ENCODE peak calls at places on chromosomes 3 and 15, in seven cellular contexts. C is H1, G is IMR-90, V is mesendoderm, X is H9, P is neuronal stem cell, J is mesenchymal stem cell. M is an unnamed sample.

GRCh38 chr3:53161345-53161819 is 373 bp downstream of the PRKCD start:
- DNase-seq in C (no peak), G (no peak), V (no peak), X (no peak), P (no peak), J (peak), M (peak)

GRCh38 chr3:128546646-128547045 is 53.6 kb upstream of the GATA2 start:
- DNase-seq in C (no peak), G (no peak), V (no peak), X (no peak), P (no peak), J (no peak), M (no peak)

GRCh38 chr3:69698728-69699127 is 40.5 kb upstream of the MITF start:
- DNase-seq in C (no peak), G (peak), V (no peak), X (no peak), P (no peak), J (no peak), M (no peak)

GRCh38 chr3:189337672-189338071 is 165.9 kb downstream of the TPRG1 start:
- DNase-seq in C (no peak), G (no peak), V (peak), X (no peak), P (no peak), J (no peak), M (no peak)

GRCh38 chr15:44033894-44034293 is 161.2 kb downstream of the FRMD5 start:
- DNase-seq in C (no peak), G (peak), V (peak), X (no peak), P (no peak), J (peak), M (peak)

GRCh38 chr3:160653514-160653913 is 23.4 kb upstream of the ARL14 start:
- DNase-seq in C (no peak), G (no peak), V (no peak), X (no peak), P (no peak), J (no peak), M (no peak)

GRCh38 chr15:67838789-67839332 is 984 bp downstream of the RNU6-1 start:
- DNase-seq in C (no peak), G (no peak), V (peak), X (peak), P (no peak), J (peak), M (peak)

GRCh38 chr3:49020335-49021212 is 1.3 kb upstream of the NDUFAF3 start:
- DNase-seq in C (no peak), G (no peak), V (peak), X (no peak), P (no peak), J (peak), M (peak)

GRCh38 chr3:184808021-184808420 is 3.9 kb upstream of the VPS8 start:
- DNase-seq in C (peak), G (no peak), V (peak), X (peak), P (peak), J (no peak), M (no peak)

GRCh38 chr3:61562810-61563613 is 1.6 kb downstream of the PTPRG start:
- DNase-seq in C (no peak), G (peak), V (peak), X (no peak), P (no peak), J (peak), M (peak)

GRCh38 chr3:186361612-186362408 is at the start of gene DGKG:
- DNase-seq in C (no peak), G (no peak), V (no peak), X (peak), P (peak), J (no peak), M (peak)

GRCh38 chr3:178966299-178967183 is 105.1 kb downstream of the ZMAT3 start:
- DNase-seq in C (no peak), G (peak), V (peak), X (no peak), P (no peak), J (peak), M (no peak)

GRCh38 chr15:75369897-75370581 is 1.6 kb upstream of the MAN2C1 start:
- DNase-seq in C (no peak), G (no peak), V (no peak), X (no peak), P (no peak), J (no peak), M (no peak)

GRCh38 chr15:38864827-38865604 is 300.4 kb upstream of the RASGRP1 start:
- DNase-seq in C (no peak), G (peak), V (peak), X (no peak), P (no peak), J (peak), M (no peak)

GRCh38 chr3:48428088-48428862 is 1.6 kb downstream of the PLXNB1 start:
- DNase-seq in C (no peak), G (no peak), V (peak), X (peak), P (no peak), J (no peak), M (no peak)

DNA sequence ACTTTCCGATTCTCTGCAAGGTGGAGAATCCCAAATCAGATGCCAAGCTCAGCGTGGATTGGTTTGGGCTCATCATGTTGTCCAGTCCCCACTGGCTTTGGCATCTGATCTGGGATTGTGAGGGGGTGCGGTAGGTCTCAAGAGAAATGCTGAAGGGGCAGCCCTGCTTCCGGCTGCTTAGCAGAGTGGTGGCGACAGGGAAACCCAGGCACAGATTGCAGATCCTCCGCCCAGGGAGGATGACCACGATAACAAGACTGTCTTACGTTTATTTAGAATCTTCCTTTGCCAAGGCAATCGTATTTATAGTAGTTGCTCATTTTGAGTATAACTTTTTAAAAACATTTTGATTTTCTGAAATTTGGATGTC is 61.1 kb downstream of the SLC12A8 start:
- DNase-seq in C (no peak), G (no peak), V (no peak), X (no peak), P (no peak), J (no peak), M (no peak)
- H2BK5ac ChIP-seq in C (no peak), G (no peak), V (peak), X (no peak), P (no peak), J (no peak), M (peak)

GRCh38 chr3:131702156-131702555 is 199.4 kb upstream of the MRPL3 start:
- DNase-seq in C (no peak), G (no peak), V (no peak), X (no peak), P (no peak), J (no peak), M (no peak)

GRCh38 chr3:131705099-131705498 is 202.3 kb upstream of the MRPL3 start:
- DNase-seq in C (no peak), G (no peak), V (peak), X (no peak), P (no peak), J (no peak), M (no peak)

GRCh38 chr3:131708216-131708615 is 205.4 kb upstream of the MRPL3 start:
- DNase-seq in C (no peak), G (no peak), V (no peak), X (no peak), P (no peak), J (no peak), M (no peak)

GRCh38 chr3:131704084-131704483 is 201.3 kb upstream of the MRPL3 start:
- DNase-seq in C (no peak), G (no peak), V (peak), X (no peak), P (no peak), J (no peak), M (no peak)

DNA sequence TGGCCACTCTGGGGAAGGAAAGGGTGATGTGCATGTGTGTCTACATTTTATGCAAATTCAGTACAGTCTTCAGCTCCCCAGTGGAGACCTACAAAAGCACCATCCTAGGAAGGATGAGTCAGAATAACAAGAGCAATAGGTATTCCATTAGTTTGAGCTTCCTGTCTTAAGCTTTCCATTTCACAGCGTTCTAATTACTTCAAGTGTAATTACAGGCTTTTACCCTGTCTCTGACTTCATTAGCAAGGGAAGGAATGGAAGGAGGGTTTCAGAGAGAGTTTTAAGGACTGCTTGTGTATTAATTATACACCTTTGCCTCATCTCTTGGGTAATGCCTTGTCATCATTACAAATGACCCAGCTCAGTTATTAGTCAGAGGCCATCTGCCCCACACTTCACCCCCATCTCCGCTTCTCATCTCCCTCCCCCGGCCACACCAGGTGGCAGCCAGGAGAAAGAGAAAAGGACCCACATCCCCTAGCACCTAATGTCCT is 202.8 kb upstream of the MRPL3 start:
- DNase-seq in C (no peak), G (no peak), V (peak), X (no peak), P (no peak), J (no peak), M (no peak)
- H2AK5ac ChIP-seq in C (no peak), G (no peak), V (no peak), X (no peak), P (no peak), J (no peak), M (no peak)

GRCh38 chr15:79969175-79969574 is 1.8 kb downstream of the BCL2A1 start:
- DNase-seq in C (no peak), G (no peak), V (no peak), X (no peak), P (no peak), J (no peak), M (no peak)

GRCh38 chr15:79977431-79977940 is 6.5 kb upstream of the BCL2A1 start:
- DNase-seq in C (no peak), G (peak), V (no peak), X (no peak), P (no peak), J (no peak), M (peak)

GRCh38 chr15:79973445-79974180 is 2.6 kb upstream of the BCL2A1 start:
- DNase-seq in C (no peak), G (no peak), V (no peak), X (no peak), P (no peak), J (no peak), M (no peak)

GRCh38 chr15:79970921-79971434 is at the start of gene BCL2A1:
- DNase-seq in C (no peak), G (peak), V (no peak), X (no peak), P (no peak), J (no peak), M (peak)

DNA sequence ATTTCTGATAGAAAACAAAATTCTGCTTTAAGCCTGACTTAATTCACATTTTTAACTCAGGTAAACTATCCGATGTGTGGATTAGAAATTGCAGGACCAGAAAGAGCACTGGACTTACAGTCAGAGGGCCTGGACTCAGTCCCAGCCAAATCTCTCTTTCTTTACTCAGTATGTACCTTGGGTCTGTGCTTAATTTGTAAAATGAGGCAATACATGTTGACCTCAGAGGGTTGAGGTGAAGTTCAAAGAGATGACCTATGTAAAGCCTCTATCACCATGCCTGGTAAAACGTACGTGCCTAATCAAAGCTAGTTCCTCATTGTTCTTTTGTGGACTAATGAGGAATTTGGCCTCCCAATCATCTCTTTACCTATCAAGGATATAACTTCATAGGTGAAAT is 1.9 kb upstream of the BCL2A1 start:
- DNase-seq in C (no peak), G (no peak), V (no peak), X (no peak), P (no peak), J (no peak), M (no peak)
- H2BK5ac ChIP-seq in C (no peak), G (no peak), V (no peak), X (no peak), P (no peak), J (no peak), M (no peak)

GRCh38 chr15:57184502-57184901 is 191.8 kb upstream of the CGNL1 start:
- DNase-seq in C (no peak), G (no peak), V (no peak), X (no peak), P (no peak), J (peak), M (no peak)

GRCh38 chr15:57185507-57186074 is 190.7 kb upstream of the CGNL1 start:
- DNase-seq in C (no peak), G (no peak), V (no peak), X (no peak), P (no peak), J (no peak), M (no peak)

GRCh38 chr15:57183614-57184344 is 192.5 kb upstream of the CGNL1 start:
- DNase-seq in C (no peak), G (peak), V (no peak), X (no peak), P (no peak), J (peak), M (no peak)

GRCh38 chr15:57183041-57183440 is 193.3 kb upstream of the CGNL1 start:
- DNase-seq in C (no peak), G (peak), V (no peak), X (no peak), P (no peak), J (peak), M (no peak)
- H2AK5ac ChIP-seq in C (no peak), G (no peak), V (no peak), X (no peak), P (no peak), J (no peak), M (no peak)

DNA sequence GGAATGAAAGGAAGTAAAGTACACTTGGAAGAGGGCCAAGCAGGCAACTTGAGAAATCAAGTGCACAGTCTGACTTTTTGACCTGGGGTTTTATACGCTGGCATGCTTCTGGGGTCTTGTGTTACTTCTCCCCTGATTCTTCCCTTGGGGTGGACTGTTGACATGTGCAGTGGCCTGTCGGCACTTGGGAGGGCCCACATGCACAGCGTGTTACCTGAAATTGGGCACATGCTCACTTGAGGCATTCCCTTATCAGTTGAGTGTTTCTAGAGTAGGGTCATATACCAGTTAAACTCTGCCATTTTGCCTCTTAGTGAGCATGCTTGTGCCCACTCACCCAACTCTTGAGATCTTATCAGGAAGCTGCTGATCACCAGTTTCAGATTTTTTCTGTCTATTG is 329.1 kb upstream of the SOX2 start:
- DNase-seq in C (no peak), G (no peak), V (no peak), X (no peak), P (no peak), J (no peak), M (no peak)
- H2BK5ac ChIP-seq in C (peak), G (no peak), V (no peak), X (no peak), P (no peak), J (no peak), M (no peak)

GRCh38 chr3:127446756-127447155 is 143.8 kb downstream of the TPRA1 start:
- DNase-seq in C (no peak), G (no peak), V (no peak), X (peak), P (no peak), J (no peak), M (no peak)
- H2AK5ac ChIP-seq in C (no peak), G (no peak), V (no peak), X (no peak), P (no peak), J (no peak), M (no peak)

DNA sequence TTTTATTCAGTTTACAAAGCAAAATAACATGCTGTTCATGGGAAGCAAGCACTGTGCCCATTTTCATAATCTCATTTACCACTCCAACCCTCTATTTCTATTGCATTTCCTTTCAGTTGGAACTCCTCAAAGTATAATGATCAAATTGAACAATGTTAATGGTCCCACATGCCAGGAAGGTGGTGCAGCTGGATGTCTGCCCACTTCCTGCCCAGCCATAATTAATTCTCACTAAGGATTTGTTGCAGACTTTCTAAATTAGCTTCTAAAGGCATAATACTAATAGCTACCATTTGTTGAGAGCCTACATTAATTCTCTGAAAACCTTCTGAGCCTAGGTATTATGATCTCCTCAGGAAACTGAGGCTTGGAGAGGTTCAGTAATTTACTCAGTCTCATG is 316.1 kb upstream of the TPM1 start:
- DNase-seq in C (no peak), G (no peak), V (no peak), X (no peak), P (no peak), J (no peak), M (no peak)
- H2BK5ac ChIP-seq in C (no peak), G (no peak), V (no peak), X (no peak), P (no peak), J (no peak), M (no peak)

GRCh38 chr15:83656192-83656591 is 2.3 kb downstream of the ADAMTSL3 start:
- DNase-seq in C (no peak), G (no peak), V (no peak), X (no peak), P (no peak), J (no peak), M (no peak)

GRCh38 chr15:83653639-83654378 is at the start of gene ADAMTSL3:
- DNase-seq in C (peak), G (no peak), V (peak), X (peak), P (peak), J (peak), M (peak)

GRCh38 chr15:83656943-83657528 is 3.1 kb downstream of the ADAMTSL3 start:
- DNase-seq in C (no peak), G (no peak), V (no peak), X (no peak), P (no peak), J (no peak), M (no peak)

GRCh38 chr15:83654379-83655236 is 685 bp downstream of the ADAMTSL3 start:
- DNase-seq in C (no peak), G (no peak), V (peak), X (peak), P (no peak), J (no peak), M (no peak)

DNA sequence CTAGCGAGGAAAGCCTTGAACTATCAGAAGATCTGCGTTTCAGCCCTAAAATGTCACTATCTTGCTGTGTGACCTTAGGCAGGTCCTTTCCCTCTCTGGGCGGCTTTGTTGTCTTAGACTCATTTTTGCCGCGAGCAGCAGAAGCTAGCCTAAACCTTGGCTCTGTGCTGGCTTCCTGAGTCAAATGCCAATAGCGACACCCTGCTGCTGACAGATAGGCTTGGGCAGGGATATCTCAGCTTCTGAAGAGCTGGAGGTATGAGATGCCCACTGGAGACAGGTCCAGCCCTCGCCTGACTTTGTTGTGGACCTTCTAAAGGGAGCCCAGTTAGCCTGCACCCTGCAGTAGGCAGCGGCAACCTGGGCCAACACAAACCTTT is 1.3 kb downstream of the ADAMTSL3 start:
- DNase-seq in C (no peak), G (no peak), V (no peak), X (no peak), P (no peak), J (no peak), M (no peak)
- H2AK5ac ChIP-seq in C (no peak), G (no peak), V (no peak), X (no peak), P (no peak), J (no peak), M (no peak)

M was measured in trophoblast cell.